ENCODE peak calls at places on chromosomes 13 and 19, in seven cellular contexts. Z is stimulated activated CD8-positive, alpha-beta memory T cell treated with anti-CD3 and anti-CD28 coated beads, Interleukin-15, amount 100 ng/mL, for 1 hour; P is naive thymus-derived CD8-positive, alpha-beta T cell; S is GM18507; R is ovary; K is SW 1271; H is activated CD4-positive, alpha-beta T cell treated with anti-CD3 and anti-CD28 coated beads, Interleukin-2, amount 50 U/mL, for 1 hour. Q is an unnamed sample.

GRCh38 chr19:29202281-29202680 is 10.7 kb downstream of the UQCRFS1 start:
- DNase-seq in Z (no peak), P (no peak), S (no peak), R (no peak), K (no peak), H (no peak), Q (no peak)

GRCh38 chr13:93496985-93497673 is 270.5 kb downstream of the GPC6 start:
- DNase-seq in Z (no peak), P (no peak), S (no peak), R (no peak), K (no peak), H (no peak), Q (no peak)

GRCh38 chr19:51366999-51367564 is 894 bp upstream of the ETFB start:
- DNase-seq in Z (no peak), P (peak; percentile 50), S (no peak), R (no peak), K (no peak), H (peak; percentile 31), Q (no peak)

GRCh38 chr13:53198017-53198416 is 169.4 kb downstream of the OLFM4 start:
- DNase-seq in Z (no peak), P (no peak), S (no peak), R (no peak), K (no peak), H (no peak), Q (no peak)

GRCh38 chr19:21833733-21834132 is 2.2 kb downstream of the ZNF43 start:
- DNase-seq in Z (no peak), P (no peak), S (no peak), R (no peak), K (no peak), H (no peak), Q (no peak)

GRCh38 chr13:35789335-35790166 is 313.1 kb upstream of the MAB21L1 start:
- DNase-seq in Z (no peak), P (no peak), S (no peak), R (no peak), K (no peak), H (no peak), Q (no peak)

GRCh38 chr19:14400913-14401312 is 18.2 kb downstream of the DDX39A start:
- DNase-seq in Z (no peak), P (no peak), S (no peak), R (no peak), K (no peak), H (no peak), Q (no peak)

GRCh38 chr13:99984463-99985242 is 3.1 kb downstream of the ZIC2 start:
- DNase-seq in Z (no peak), P (no peak), S (no peak), R (no peak), K (no peak), H (no peak), Q (no peak)

GRCh38 chr19:39083599-39083982 is 577 bp upstream of the ACP7 start:
- DNase-seq in Z (no peak), P (no peak), S (no peak), R (no peak), K (no peak), H (no peak), Q (no peak)

GRCh38 chr19:18417250-18418033 is 1.8 kb upstream of the SSBP4 start:
- DNase-seq in Z (no peak), P (peak; percentile 20), S (no peak), R (peak; percentile 81), K (no peak), H (no peak), Q (no peak)

GRCh38 chr19:11420894-11421606 is 1.9 kb upstream of the RGL3 start:
- DNase-seq in Z (no peak), P (peak; percentile 23), S (no peak), R (no peak), K (no peak), H (no peak), Q (no peak)

GRCh38 chr13:104408733-104409132 is 1342.5 kb upstream of the SLC10A2 start:
- DNase-seq in Z (no peak), P (no peak), S (no peak), R (no peak), K (no peak), H (no peak), Q (no peak)

GRCh38 chr19:38718747-38719543 is 25.3 kb downstream of the CAPN12 start:
- DNase-seq in Z (no peak), P (no peak), S (no peak), R (no peak), K (no peak), H (no peak), Q (no peak)

GRCh38 chr13:50130686-50131051 is 115.4 kb downstream of the KCNRG start:
- DNase-seq in Z (no peak), P (no peak), S (no peak), R (no peak), K (no peak), H (no peak), Q (no peak)

GRCh38 chr19:38799104-38799503 is 10.1 kb downstream of the LGALS7B start:
- DNase-seq in Z (no peak), P (no peak), S (no peak), R (no peak), K (no peak), H (no peak), Q (no peak)

GRCh38 chr13:24127116-24127631 is 33.3 kb upstream of the SPATA13 start:
- DNase-seq in Z (no peak), P (no peak), S (peak; percentile 4), R (no peak), K (no peak), H (no peak), Q (no peak)

GRCh38 chr19:11481777-11482383 is 1.0 kb upstream of the ELAVL3 start:
- DNase-seq in Z (peak; percentile 11), P (peak; percentile 59), S (peak; percentile 76), R (no peak), K (peak; percentile 86), H (peak; percentile 49), Q (no peak)

GRCh38 chr13:87168390-87168789 is 502.8 kb upstream of the SLITRK5 start:
- DNase-seq in Z (no peak), P (no peak), S (no peak), R (no peak), K (no peak), H (no peak), Q (no peak)

Q was measured in iPS DF 6.9.